ENCODE peak calls at places on chromosomes 13 and 19, in five cellular contexts. One of them, this sample, is unnamed.

GRCh38 chr19:3276341-3276799 is 51.9 kb downstream of the CELF5 start:
- DNase-seq in GM12891: peak; percentile 49
- DNase-seq in H1: peak; percentile 95
- DNase-seq in SK-N-SH: peak; percentile 86
- DNase-seq in GM12878: no peak
- DNase-seq in this sample: no peak

GRCh38 chr13:19864018-19864338 is 529 bp upstream of the ZMYM5 start:
- DNase-seq in SK-N-SH: peak; percentile 75
- DNase-seq in H1: no peak
- DNase-seq in GM12878: no peak
- DNase-seq in GM12891: peak; percentile 44
- DNase-seq in this sample: peak; percentile 46

GRCh38 chr13:21673592-21674270 is 2.9 kb downstream of the FGF9 start:
- DNase-seq in GM12878: no peak
- DNase-seq in SK-N-SH: peak; percentile 83
- DNase-seq in H1: no peak
- DNase-seq in GM12891: peak; percentile 64
- DNase-seq in this sample: peak; percentile 65

GRCh38 chr13:98171806-98172569 is 5.1 kb downstream of the RNF113B start:
- DNase-seq in SK-N-SH: peak; percentile 79
- DNase-seq in H1: no peak
- DNase-seq in GM12891: no peak
- DNase-seq in GM12878: no peak
- DNase-seq in this sample: no peak

GRCh38 chr13:50715402-50716146 is 127.9 kb downstream of the DLEU7 start:
- DNase-seq in GM12878: no peak
- DNase-seq in H1: no peak
- DNase-seq in SK-N-SH: no peak
- DNase-seq in GM12891: no peak
- DNase-seq in this sample: no peak

GRCh38 chr13:38366954-38367645 is 17.4 kb downstream of the UFM1 start:
- DNase-seq in H1: no peak
- DNase-seq in SK-N-SH: no peak
- DNase-seq in GM12891: no peak
- DNase-seq in GM12878: no peak
- DNase-seq in this sample: no peak

GRCh38 chr19:16447015-16447384 is 24.8 kb downstream of the EPS15L1 start:
- DNase-seq in SK-N-SH: no peak
- DNase-seq in GM12878: peak; percentile 70
- DNase-seq in H1: no peak
- DNase-seq in GM12891: no peak
- DNase-seq in this sample: no peak

GRCh38 chr19:47891923-47892666 is 6.0 kb upstream of the SULT2A1 start:
- DNase-seq in GM12878: no peak
- DNase-seq in GM12891: no peak
- DNase-seq in SK-N-SH: no peak
- DNase-seq in H1: no peak
- DNase-seq in this sample: no peak

GRCh38 chr19:41324921-41325639 is 15.1 kb downstream of the CCDC97 start:
- DNase-seq in H1: peak; percentile 65
- DNase-seq in GM12878: no peak
- DNase-seq in GM12891: no peak
- DNase-seq in SK-N-SH: peak; percentile 81
- DNase-seq in this sample: no peak

GRCh38 chr13:38582133-38582532 is 104.7 kb upstream of the FREM2 start:
- DNase-seq in GM12891: no peak
- DNase-seq in GM12878: no peak
- DNase-seq in H1: no peak
- DNase-seq in SK-N-SH: peak; percentile 20
- DNase-seq in this sample: no peak

GRCh38 chr13:27791146-27791900 is 960 bp upstream of the GSX1 start:
- DNase-seq in GM12878: no peak
- DNase-seq in H1: no peak
- DNase-seq in GM12891: no peak
- DNase-seq in SK-N-SH: no peak
- DNase-seq in this sample: no peak

GRCh38 chr13:51714663-51715168 is 89.2 kb downstream of the DHRS12 start:
- DNase-seq in H1: no peak
- DNase-seq in GM12891: no peak
- DNase-seq in GM12878: peak; percentile 78
- DNase-seq in SK-N-SH: no peak
- DNase-seq in this sample: no peak

GRCh38 chr13:76620036-76620435 is 266.2 kb downstream of the KCTD12 start:
- DNase-seq in SK-N-SH: no peak
- DNase-seq in GM12878: no peak
- DNase-seq in H1: no peak
- DNase-seq in GM12891: no peak
- DNase-seq in this sample: no peak

GRCh38 chr13:59447846-59448620 is 715.7 kb downstream of the DIAPH3 start:
- DNase-seq in H1: peak; percentile 87
- DNase-seq in GM12878: no peak
- DNase-seq in SK-N-SH: no peak
- DNase-seq in GM12891: no peak
- DNase-seq in this sample: no peak

DNA sequence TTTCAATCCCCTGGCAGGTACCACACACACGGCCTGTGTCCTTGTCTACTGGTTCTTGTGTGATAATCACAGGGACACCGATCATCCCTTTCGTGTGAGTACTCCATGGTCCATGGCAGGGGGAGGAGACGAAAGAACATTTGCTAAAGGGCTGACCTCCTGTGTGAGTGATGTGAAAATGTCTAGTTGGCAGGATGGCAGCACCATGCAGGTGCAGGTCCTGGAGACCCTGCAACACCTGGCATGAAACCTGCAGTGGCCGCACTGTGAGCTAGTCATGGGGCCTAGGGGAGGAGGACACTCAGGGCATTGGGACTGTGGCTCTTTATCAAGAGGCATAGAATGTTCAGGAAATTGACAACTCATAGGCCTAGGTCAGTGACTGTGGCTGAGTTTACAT is 22.9 kb upstream of the LGALS14 start:
- DNase-seq in GM12891: no peak
- DNase-seq in GM12878: no peak
- DNase-seq in SK-N-SH: no peak
- DNase-seq in H1: no peak
- DNase-seq in this sample: no peak
- TF ChIP-seq TAF1 in GM12891: no peak
- TF ChIP-seq TAF1 in GM12878: no peak
- TF ChIP-seq TAF1 in SK-N-SH: no peak
- TF ChIP-seq TAF1 in H1: no peak
- TF ChIP-seq TAF1 in this sample: no peak

GRCh38 chr19:5960005-5961001 is 17.6 kb downstream of the RANBP3 start:
- DNase-seq in H1: no peak
- DNase-seq in SK-N-SH: peak; percentile 90
- DNase-seq in GM12878: no peak
- DNase-seq in GM12891: no peak
- DNase-seq in this sample: no peak

GRCh38 chr19:5963855-5964254 is 14.1 kb downstream of the RANBP3 start:
- DNase-seq in GM12878: no peak
- DNase-seq in SK-N-SH: no peak
- DNase-seq in GM12891: no peak
- DNase-seq in H1: no peak
- DNase-seq in this sample: no peak

GRCh38 chr19:5964816-5965565 is 12.9 kb downstream of the RANBP3 start:
- DNase-seq in SK-N-SH: peak; percentile 15
- DNase-seq in GM12878: no peak
- DNase-seq in GM12891: no peak
- DNase-seq in H1: no peak
- DNase-seq in this sample: no peak

GRCh38 chr19:5959260-5960004 is 18.5 kb downstream of the RANBP3 start:
- DNase-seq in GM12891: no peak
- DNase-seq in H1: no peak
- DNase-seq in GM12878: no peak
- DNase-seq in SK-N-SH: no peak
- DNase-seq in this sample: no peak

GRCh38 chr19:5961969-5962945 is 15.7 kb downstream of the RANBP3 start:
- DNase-seq in SK-N-SH: no peak
- DNase-seq in GM12891: no peak
- DNase-seq in H1: no peak
- DNase-seq in GM12878: no peak
- DNase-seq in this sample: no peak
- TF ChIP-seq POLR2AphosphoS5 in SK-N-SH: no peak
- TF ChIP-seq POLR2AphosphoS5 in GM12891: no peak
- TF ChIP-seq POLR2AphosphoS5 in H1: no peak
- TF ChIP-seq POLR2AphosphoS5 in GM12878: no peak
- TF ChIP-seq POLR2AphosphoS5 in this sample: no peak

GRCh38 chr13:30726192-30726591 is 9.2 kb upstream of the ALOX5AP start:
- DNase-seq in GM12891: no peak
- DNase-seq in H1: no peak
- DNase-seq in SK-N-SH: no peak
- DNase-seq in GM12878: no peak
- DNase-seq in this sample: no peak

GRCh38 chr13:30734434-30734833 is 909 bp upstream of the ALOX5AP start:
- DNase-seq in SK-N-SH: no peak
- DNase-seq in H1: peak; percentile 2
- DNase-seq in GM12878: no peak
- DNase-seq in GM12891: no peak
- DNase-seq in this sample: no peak

GRCh38 chr13:30731658-30732390 is 3.5 kb upstream of the ALOX5AP start:
- DNase-seq in SK-N-SH: no peak
- DNase-seq in GM12878: no peak
- DNase-seq in H1: no peak
- DNase-seq in GM12891: no peak
- DNase-seq in this sample: no peak

GRCh38 chr13:30727491-30728350 is 7.6 kb upstream of the ALOX5AP start:
- DNase-seq in GM12891: no peak
- DNase-seq in H1: no peak
- DNase-seq in SK-N-SH: no peak
- DNase-seq in GM12878: no peak
- DNase-seq in this sample: no peak

DNA sequence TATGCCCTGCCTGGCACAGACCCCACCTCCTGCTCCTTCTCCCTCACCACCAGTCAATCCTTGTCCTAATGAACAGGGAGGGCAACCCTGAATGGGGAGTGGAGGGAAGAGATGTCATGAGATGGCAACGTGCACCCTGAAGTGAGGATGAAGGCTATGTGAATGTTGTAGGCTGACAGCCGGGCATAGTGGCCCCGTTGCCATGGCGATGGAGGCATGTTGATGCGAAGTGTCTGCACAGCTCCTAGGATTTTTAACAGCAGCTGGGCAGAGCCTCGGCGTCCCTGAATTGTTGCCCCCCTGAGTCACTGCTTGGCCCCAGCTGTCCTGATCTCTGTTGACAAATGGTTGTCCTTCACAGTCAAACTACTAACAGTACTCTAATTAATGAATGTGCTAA is 4.8 kb upstream of the ALOX5AP start:
- DNase-seq in H1: no peak
- DNase-seq in GM12878: no peak
- DNase-seq in SK-N-SH: peak; percentile 41
- DNase-seq in GM12891: no peak
- DNase-seq in this sample: no peak
- TF ChIP-seq TAF1 in H1: no peak
- TF ChIP-seq TAF1 in GM12878: no peak
- TF ChIP-seq TAF1 in SK-N-SH: no peak
- TF ChIP-seq TAF1 in GM12891: no peak
- TF ChIP-seq TAF1 in this sample: no peak

DNA sequence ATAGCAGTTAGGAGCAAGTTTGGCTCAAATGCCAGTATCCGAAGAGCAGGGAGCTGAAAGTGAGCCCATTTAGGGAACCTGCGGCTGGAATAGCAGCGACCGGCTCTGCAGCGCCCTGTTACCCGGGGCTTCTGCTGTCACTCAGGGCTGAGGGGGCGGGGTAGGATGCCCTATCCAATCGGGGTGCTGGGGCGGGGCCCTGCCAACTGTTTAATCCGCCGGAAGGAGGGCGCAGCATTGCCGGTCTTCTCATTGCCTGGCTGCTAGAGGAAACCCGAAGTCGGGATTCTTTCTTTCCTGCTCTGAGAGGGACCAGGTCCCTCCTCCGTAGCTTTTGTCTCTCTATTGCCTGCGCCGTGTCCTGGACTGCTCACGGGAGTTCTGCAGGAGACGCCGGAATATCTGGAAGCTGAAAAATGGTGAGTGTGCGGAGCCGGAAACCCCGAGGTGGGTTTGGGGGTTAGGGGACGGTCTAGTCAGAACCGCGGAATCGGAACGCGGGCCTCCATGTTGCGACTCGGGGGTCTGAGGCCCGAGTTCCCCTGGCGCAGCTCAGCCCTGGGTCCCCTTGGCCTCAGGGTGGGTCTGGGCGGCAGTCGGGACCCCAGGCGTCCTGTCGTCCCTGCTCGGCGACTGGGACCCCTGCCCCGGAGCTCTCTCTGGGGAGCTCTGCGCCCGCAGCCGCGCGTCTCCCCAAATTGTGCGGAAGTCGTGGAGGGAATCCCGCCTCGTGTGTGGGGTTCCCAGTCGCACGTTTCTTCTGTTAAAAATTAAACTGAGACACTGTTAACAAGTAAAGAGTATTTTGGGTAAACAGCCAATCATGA is 22.8 kb downstream of the ZNF763 start:
- DNase-seq in GM12878: peak; percentile 68
- DNase-seq in SK-N-SH: peak; percentile 94
- DNase-seq in H1: peak; percentile 90
- DNase-seq in GM12891: peak; percentile 84
- DNase-seq in this sample: peak; percentile 89
- TF ChIP-seq POLR2AphosphoS5 in GM12878: peak; percentile 94
- TF ChIP-seq POLR2AphosphoS5 in SK-N-SH: peak; percentile 95
- TF ChIP-seq POLR2AphosphoS5 in H1: peak; percentile 93
- TF ChIP-seq POLR2AphosphoS5 in GM12891: peak; percentile 82
- TF ChIP-seq POLR2AphosphoS5 in this sample: peak; percentile 87

GRCh38 chr13:102394158-102395053 is 7.4 kb downstream of the FGF14 start:
- DNase-seq in SK-N-SH: peak; percentile 95
- DNase-seq in H1: peak; percentile 91
- DNase-seq in GM12878: peak; percentile 47
- DNase-seq in GM12891: peak; percentile 91
- DNase-seq in this sample: peak; percentile 80

GRCh38 chr13:102392810-102393209 is 9.0 kb downstream of the FGF14 start:
- DNase-seq in H1: no peak
- DNase-seq in SK-N-SH: no peak
- DNase-seq in GM12878: no peak
- DNase-seq in GM12891: no peak
- DNase-seq in this sample: no peak

GRCh38 chr13:102399791-102400618 is 1.8 kb downstream of the FGF14 start:
- DNase-seq in GM12891: no peak
- DNase-seq in GM12878: no peak
- DNase-seq in SK-N-SH: peak; percentile 78
- DNase-seq in H1: no peak
- DNase-seq in this sample: no peak

GRCh38 chr13:102395939-102396338 is 5.9 kb downstream of the FGF14 start:
- DNase-seq in GM12878: no peak
- DNase-seq in H1: no peak
- DNase-seq in GM12891: no peak
- DNase-seq in SK-N-SH: no peak
- DNase-seq in this sample: no peak

DNA sequence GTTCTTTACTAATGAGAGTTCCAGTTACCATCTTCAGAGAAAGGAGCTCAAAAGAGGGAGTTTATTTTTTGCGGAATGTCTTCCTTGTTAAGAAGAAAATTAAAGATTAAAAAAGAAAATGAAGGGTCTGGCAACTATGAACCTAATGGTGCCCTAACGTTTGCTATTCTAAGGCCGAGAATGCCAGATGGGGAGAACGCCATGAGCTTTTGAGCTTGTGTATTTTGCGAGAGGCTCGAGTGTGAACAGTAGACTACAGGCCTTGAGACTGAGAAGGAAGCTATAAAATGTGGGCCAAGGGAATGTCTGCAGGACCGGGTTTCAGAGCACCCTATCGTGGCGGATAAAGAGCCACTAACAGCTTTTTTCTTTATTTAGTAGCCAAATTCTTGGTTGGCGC is 6.7 kb downstream of the FGF14 start:
- DNase-seq in GM12878: no peak
- DNase-seq in SK-N-SH: peak; percentile 26
- DNase-seq in GM12891: no peak
- DNase-seq in H1: no peak
- DNase-seq in this sample: no peak
- TF ChIP-seq TAF1 in GM12878: no peak
- TF ChIP-seq TAF1 in SK-N-SH: no peak
- TF ChIP-seq TAF1 in GM12891: no peak
- TF ChIP-seq TAF1 in H1: no peak
- TF ChIP-seq TAF1 in this sample: no peak

GRCh38 chr13:39787086-39787487 is 131.6 kb downstream of the COG6 start:
- DNase-seq in GM12891: no peak
- DNase-seq in GM12878: no peak
- DNase-seq in SK-N-SH: no peak
- DNase-seq in H1: no peak
- DNase-seq in this sample: no peak
- TF ChIP-seq POLR2AphosphoS5 in GM12891: no peak
- TF ChIP-seq POLR2AphosphoS5 in GM12878: no peak
- TF ChIP-seq POLR2AphosphoS5 in SK-N-SH: no peak
- TF ChIP-seq POLR2AphosphoS5 in H1: no peak
- TF ChIP-seq POLR2AphosphoS5 in this sample: no peak

This sample was measured in GM12892.